ENCODE peak calls at places on chromosomes 1 and 21, in nine cellular contexts. H is right cardiac atrium; P is tibial artery; C is stomach; I is PC-9; T is adrenal gland; U is CD8-positive, alpha-beta memory T cell; G is fibroblast of lung; W is ovary. Q is an unnamed sample.

GRCh38 chr1:222543817-222544216 is 4.1 kb downstream of the HHIPL2 start:
- DNase-seq in H (no peak), P (no peak), C (no peak), I (no peak), T (no peak), U (no peak), G (no peak), W (no peak), Q (no peak)

GRCh38 chr1:32486463-32487113 is 21.7 kb downstream of the ZBTB8B start:
- DNase-seq in H (no peak), P (no peak), C (no peak), I (peak), T (no peak), U (no peak), G (no peak), W (no peak), Q (no peak)

GRCh38 chr1:84077476-84078107 is 66.5 kb upstream of the PRKACB start:
- DNase-seq in H (peak), P (peak), C (peak), I (peak), T (peak), U (peak), G (peak), W (peak), Q (peak)

GRCh38 chr1:220300442-220301121 is 28.3 kb upstream of the RAB3GAP2 start:
- DNase-seq in H (peak), P (peak), C (peak), I (peak), T (peak), U (no peak), G (peak), W (peak), Q (peak)

GRCh38 chr1:51234721-51235425 is 1.2 kb upstream of the RNF11 start:
- DNase-seq in H (peak), P (peak), C (peak), I (peak), T (peak), U (peak), G (peak), W (peak), Q (peak)

GRCh38 chr1:210445485-210445884 is 116.8 kb downstream of the HHAT start:
- DNase-seq in H (no peak), P (no peak), C (no peak), I (no peak), T (no peak), U (no peak), G (no peak), W (no peak), Q (no peak)

GRCh38 chr1:92537333-92537884 is 50.7 kb upstream of the GFI1 start:
- DNase-seq in H (no peak), P (no peak), C (no peak), I (no peak), T (no peak), U (no peak), G (no peak), W (no peak), Q (no peak)

GRCh38 chr1:2210084-2210653 is 15.6 kb upstream of the FAAP20 start:
- DNase-seq in H (peak), P (no peak), C (no peak), I (no peak), T (peak), U (no peak), G (no peak), W (peak), Q (no peak)

GRCh38 chr1:221772107-221772506 is 30.2 kb upstream of the DUSP10 start:
- DNase-seq in H (no peak), P (no peak), C (no peak), I (no peak), T (no peak), U (no peak), G (no peak), W (no peak), Q (no peak)

GRCh38 chr1:52266507-52266906 is 99.5 kb downstream of the CC2D1B start:
- DNase-seq in H (no peak), P (no peak), C (no peak), I (no peak), T (no peak), U (no peak), G (no peak), W (no peak), Q (no peak)

GRCh38 chr1:200890818-200891773 is 3.6 kb upstream of the INAVA start:
- DNase-seq in H (no peak), P (no peak), C (no peak), I (peak), T (no peak), U (peak), G (peak), W (no peak), Q (no peak)

GRCh38 chr1:10170362-10170665 is 40.1 kb upstream of the KIF1B start:
- DNase-seq in H (no peak), P (no peak), C (no peak), I (no peak), T (no peak), U (no peak), G (no peak), W (no peak), Q (no peak)

GRCh38 chr1:117466761-117467160 is 99.5 kb downstream of the MAN1A2 start:
- DNase-seq in H (no peak), P (no peak), C (no peak), I (no peak), T (no peak), U (no peak), G (peak), W (no peak), Q (no peak)

GRCh38 chr1:231236131-231236571 is 4.9 kb upstream of the GNPAT start:
- DNase-seq in H (no peak), P (no peak), C (no peak), I (no peak), T (peak), U (no peak), G (no peak), W (no peak), Q (no peak)
- H3K27ac ChIP-seq in H (no peak), P (no peak), C (peak), I (no peak), T (peak), U (no peak), G (no peak), W (no peak), Q (no peak)

DNA sequence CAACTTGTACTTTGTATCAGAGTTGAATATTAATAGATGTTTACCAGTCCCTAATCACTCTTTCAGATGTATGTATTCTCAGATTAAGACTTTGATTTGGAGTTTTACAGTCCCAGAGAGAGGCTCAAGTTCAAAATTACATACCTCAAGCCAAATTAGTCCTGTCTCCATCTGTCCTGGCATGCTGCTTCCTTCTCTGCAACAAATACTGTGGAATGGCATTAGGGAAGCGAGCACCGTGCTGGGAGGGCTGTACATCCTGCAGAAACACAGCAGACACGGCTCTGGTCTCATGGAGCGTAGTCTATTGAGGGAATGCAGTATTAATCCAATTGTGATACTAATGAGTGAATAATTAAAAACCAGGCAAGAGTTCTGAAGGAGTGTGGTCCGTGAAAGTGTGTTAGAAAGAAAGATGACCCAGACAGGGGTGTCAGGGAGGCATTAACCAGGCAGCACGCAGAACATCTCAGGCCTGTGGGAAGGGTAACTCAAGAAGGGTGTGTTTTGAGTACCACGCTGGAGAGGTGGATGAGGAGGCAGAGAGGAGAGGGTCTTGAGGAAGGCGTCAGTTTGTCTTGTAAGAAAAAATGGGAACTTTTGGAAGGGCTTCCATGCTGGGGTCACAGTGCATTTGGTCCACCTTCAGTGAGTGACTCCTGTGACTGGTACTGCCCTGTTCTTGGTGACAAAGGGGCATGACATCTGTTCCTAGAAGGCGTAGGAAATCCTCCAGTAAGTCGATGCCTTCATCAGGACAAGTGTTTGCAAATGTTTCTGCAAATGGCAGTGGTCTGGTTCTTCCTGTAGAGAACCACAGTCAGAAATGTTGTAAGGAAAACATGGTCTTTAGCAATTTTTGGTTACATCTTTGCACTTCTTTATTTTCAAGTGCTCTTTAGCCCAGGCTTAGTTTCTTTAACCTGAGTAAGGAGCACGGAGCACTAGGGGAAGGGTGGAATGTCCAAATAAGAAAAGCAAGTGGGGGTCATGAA is 1.6 kb downstream of the RAB4A start:
- DNase-seq in H (no peak), P (no peak), C (no peak), I (no peak), T (no peak), U (no peak), G (no peak), W (no peak), Q (no peak)
- H3K27ac ChIP-seq in H (peak), P (no peak), C (peak), I (no peak), T (no peak), U (peak), G (no peak), W (no peak), Q (peak)

DNA sequence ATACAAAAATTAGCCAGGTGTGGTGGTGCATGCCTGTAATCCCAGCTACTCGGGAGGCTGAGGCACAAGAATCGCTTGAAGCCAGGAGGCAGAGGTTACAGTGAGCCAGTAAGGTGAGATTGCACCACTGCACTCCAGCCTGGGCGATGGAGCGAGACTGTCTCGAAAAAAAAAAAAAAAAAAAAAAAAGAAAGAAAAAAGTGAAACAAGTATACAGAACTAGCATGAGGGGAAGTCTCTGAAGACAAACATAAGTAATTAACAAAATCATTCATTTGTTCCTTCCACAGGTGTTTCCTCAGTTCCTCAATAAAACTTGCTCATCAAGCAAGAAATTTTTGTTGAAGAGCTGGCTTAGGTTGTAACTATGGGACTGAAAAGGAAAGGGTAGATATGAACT is 52.2 kb upstream of the CNN3 start:
- DNase-seq in H (no peak), P (no peak), C (no peak), I (no peak), T (no peak), U (no peak), G (no peak), W (no peak), Q (no peak)
- H3K27ac ChIP-seq in H (no peak), P (no peak), C (no peak), I (no peak), T (no peak), U (no peak), G (no peak), W (no peak), Q (no peak)

GRCh38 chr1:30757976-30758688 is 558 bp upstream of the LAPTM5 start:
- DNase-seq in H (no peak), P (no peak), C (no peak), I (no peak), T (no peak), U (no peak), G (no peak), W (no peak), Q (no peak)

GRCh38 chr1:30760596-30761311 is 3.2 kb upstream of the LAPTM5 start:
- DNase-seq in H (peak), P (no peak), C (no peak), I (no peak), T (no peak), U (no peak), G (no peak), W (no peak), Q (no peak)

GRCh38 chr1:30761312-30762151 is 4.0 kb upstream of the LAPTM5 start:
- DNase-seq in H (peak), P (no peak), C (no peak), I (no peak), T (no peak), U (no peak), G (peak), W (no peak), Q (no peak)

GRCh38 chr1:30758785-30759380 is 1.3 kb upstream of the LAPTM5 start:
- DNase-seq in H (no peak), P (no peak), C (no peak), I (no peak), T (no peak), U (no peak), G (peak), W (no peak), Q (no peak)

GRCh38 chr1:30759718-30760281 is 2.2 kb upstream of the LAPTM5 start:
- DNase-seq in H (peak), P (no peak), C (no peak), I (no peak), T (no peak), U (peak), G (no peak), W (no peak), Q (no peak)
- H3K27ac ChIP-seq in H (no peak), P (no peak), C (no peak), I (no peak), T (no peak), U (peak), G (no peak), W (no peak), Q (peak)

GRCh38 chr21:46081022-46081861 is 16.7 kb upstream of the COL6A2 start:
- DNase-seq in H (peak), P (no peak), C (peak), I (no peak), T (no peak), U (peak), G (no peak), W (peak), Q (no peak)
- H3K27ac ChIP-seq in H (no peak), P (peak), C (no peak), I (no peak), T (no peak), U (no peak), G (peak), W (no peak), Q (no peak)

GRCh38 chr1:183242556-183242955 is 56.5 kb downstream of the LAMC2 start:
- DNase-seq in H (no peak), P (no peak), C (no peak), I (no peak), T (no peak), U (no peak), G (no peak), W (no peak), Q (no peak)

GRCh38 chr1:183244466-183244865 is 58.4 kb downstream of the LAMC2 start:
- DNase-seq in H (peak), P (peak), C (peak), I (no peak), T (peak), U (no peak), G (no peak), W (no peak), Q (no peak)

GRCh38 chr1:183245366-183245765 is 59.3 kb downstream of the LAMC2 start:
- DNase-seq in H (no peak), P (no peak), C (no peak), I (no peak), T (no peak), U (no peak), G (no peak), W (no peak), Q (no peak)

GRCh38 chr1:183241446-183241845 is 55.4 kb downstream of the LAMC2 start:
- DNase-seq in H (no peak), P (no peak), C (no peak), I (no peak), T (no peak), U (no peak), G (peak), W (no peak), Q (no peak)

DNA sequence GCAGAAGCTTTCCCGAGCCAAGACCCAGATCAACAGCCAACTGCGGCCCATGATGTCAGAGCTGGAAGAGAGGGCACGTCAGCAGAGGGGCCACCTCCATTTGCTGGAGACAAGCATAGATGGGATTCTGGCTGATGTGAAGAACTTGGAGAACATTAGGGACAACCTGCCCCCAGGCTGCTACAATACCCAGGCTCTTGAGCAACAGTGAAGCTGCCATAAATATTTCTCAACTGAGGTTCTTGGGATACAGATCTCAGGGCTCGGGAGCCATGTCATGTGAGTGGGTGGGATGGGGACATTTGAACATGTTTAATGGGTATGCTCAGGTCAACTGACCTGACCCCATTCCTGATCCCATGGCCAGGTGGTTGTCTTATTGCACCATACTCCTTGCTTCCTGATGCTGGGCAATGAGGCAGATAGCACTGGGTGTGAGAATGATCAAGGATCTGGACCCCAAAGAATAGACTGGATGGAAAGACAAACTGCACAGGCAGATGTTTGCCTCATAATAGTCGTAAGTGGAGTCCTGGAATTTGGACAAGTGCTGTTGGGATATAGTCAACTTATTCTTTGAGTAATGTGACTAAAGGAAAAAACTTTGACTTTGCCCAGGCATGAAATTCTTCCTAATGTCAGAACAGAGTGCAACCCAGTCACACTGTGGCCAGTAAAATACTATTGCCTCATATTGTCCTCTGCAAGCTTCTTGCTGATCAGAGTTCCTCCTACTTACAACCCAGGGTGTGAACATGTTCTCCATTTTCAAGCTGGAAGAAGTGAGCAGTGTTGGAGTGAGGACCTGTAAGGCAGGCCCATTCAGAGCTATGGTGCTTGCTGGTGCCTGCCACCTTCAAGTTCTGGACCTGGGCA is 57.4 kb downstream of the LAMC2 start:
- DNase-seq in H (peak), P (peak), C (no peak), I (no peak), T (peak), U (no peak), G (no peak), W (no peak), Q (no peak)
- H3K27ac ChIP-seq in H (peak), P (peak), C (peak), I (no peak), T (peak), U (no peak), G (no peak), W (peak), Q (no peak)

GRCh38 chr1:171167785-171168184 is 17.3 kb upstream of the FMO2 start:
- DNase-seq in H (no peak), P (no peak), C (no peak), I (no peak), T (no peak), U (no peak), G (no peak), W (no peak), Q (no peak)

GRCh38 chr1:171177261-171177660 is 7.8 kb upstream of the FMO2 start:
- DNase-seq in H (no peak), P (no peak), C (no peak), I (no peak), T (no peak), U (no peak), G (no peak), W (no peak), Q (no peak)

GRCh38 chr1:171174895-171175294 is 10.2 kb upstream of the FMO2 start:
- DNase-seq in H (no peak), P (no peak), C (no peak), I (no peak), T (no peak), U (no peak), G (no peak), W (no peak), Q (no peak)

GRCh38 chr1:171173069-171173468 is 12.0 kb upstream of the FMO2 start:
- DNase-seq in H (no peak), P (no peak), C (no peak), I (no peak), T (no peak), U (no peak), G (no peak), W (no peak), Q (no peak)

GRCh38 chr1:171172471-171172870 is 12.6 kb upstream of the FMO2 start:
- DNase-seq in H (no peak), P (no peak), C (no peak), I (no peak), T (no peak), U (no peak), G (no peak), W (no peak), Q (no peak)
- H3K27ac ChIP-seq in H (no peak), P (no peak), C (no peak), I (no peak), T (no peak), U (no peak), G (no peak), W (no peak), Q (no peak)

GRCh38 chr1:183505338-183506089 is 33.2 kb downstream of the SMG7 start:
- DNase-seq in H (no peak), P (no peak), C (no peak), I (no peak), T (no peak), U (no peak), G (no peak), W (no peak), Q (no peak)
- H3K27ac ChIP-seq in H (no peak), P (no peak), C (no peak), I (no peak), T (no peak), U (no peak), G (no peak), W (no peak), Q (no peak)

Q was measured in substantia nigra.